ENCODE peak calls at places on chromosomes 5 and 9, in eight cellular contexts. J is heart left ventricle; G is astrocyte of the spinal cord; Y is stimulated activated CD4-positive, alpha-beta T cell treated with anti-CD3 and anti-CD28 coated beads, Interleukin-1b, Interleukin-23, amount 100 ng/mL, for 24 hours; U is transverse colon; M is neuronal stem cell; L is GDM1; N is ovary. W is an unnamed sample.

GRCh38 chr5:135024956-135025729 is 8.9 kb downstream of the PITX1 start:
- DNase-seq in Y (no peak), G (no peak), J (peak), L (no peak), N (no peak), U (no peak), M (no peak), W (no peak)

GRCh38 chr9:103928452-103928851 is 165.7 kb upstream of the SMC2 start:
- DNase-seq in G (no peak), N (no peak), J (no peak), U (no peak), Y (no peak), L (no peak), M (no peak), W (no peak)

GRCh38 chr9:124008855-124009834 is 2.4 kb upstream of the LHX2 start:
- DNase-seq in G (no peak), Y (no peak), N (no peak), J (no peak), M (peak), U (no peak), L (no peak), W (no peak)

GRCh38 chr5:152218694-152219093 is 186.4 kb downstream of the NMUR2 start:
- DNase-seq in N (no peak), M (no peak), U (no peak), Y (no peak), L (no peak), G (no peak), J (no peak), W (no peak)

GRCh38 chr5:38551020-38552017 is 5.1 kb downstream of the LIFR start:
- DNase-seq in J (no peak), N (no peak), U (no peak), L (no peak), M (no peak), Y (no peak), G (peak), W (peak)

GRCh38 chr5:121968910-121969607 is 7.3 kb downstream of the SRFBP1 start:
- DNase-seq in L (no peak), Y (no peak), U (no peak), G (peak), J (no peak), N (no peak), M (no peak), W (peak)

GRCh38 chr5:173056783-173057061 is 570 bp downstream of the CREBRF start:
- DNase-seq in Y (peak), L (no peak), N (no peak), J (peak), G (no peak), U (no peak), M (no peak), W (no peak)

GRCh38 chr5:79628276-79628675 is 16.0 kb downstream of the TENT2 start:
- DNase-seq in J (no peak), U (no peak), N (no peak), G (no peak), L (no peak), M (no peak), Y (no peak), W (no peak)

GRCh38 chr9:128719919-128720605 is 3.9 kb downstream of the ZDHHC12 start:
- DNase-seq in N (no peak), G (no peak), L (no peak), Y (no peak), M (no peak), J (peak), U (no peak), W (no peak)

GRCh38 chr9:17837931-17838330 is 259.1 kb downstream of the SH3GL2 start:
- DNase-seq in G (no peak), M (no peak), J (no peak), U (no peak), Y (no peak), L (no peak), N (no peak), W (no peak)

GRCh38 chr5:15702102-15702501 is 202.1 kb downstream of the FBXL7 start:
- DNase-seq in L (no peak), J (no peak), Y (no peak), N (no peak), G (peak), M (no peak), U (no peak), W (no peak)

GRCh38 chr9:104927912-104928740 is at the start of gene ABCA1:
- DNase-seq in N (peak), U (peak), J (peak), L (peak), M (peak), G (peak), Y (peak), W (peak)

GRCh38 chr5:108669493-108669892 is 78.2 kb upstream of the FER start:
- DNase-seq in Y (no peak), G (no peak), U (no peak), J (no peak), N (no peak), M (no peak), L (no peak), W (no peak)

GRCh38 chr9:128615571-128615970 is 41.1 kb downstream of the DYNC2I2 start:
- DNase-seq in M (no peak), L (no peak), J (no peak), G (no peak), Y (no peak), U (no peak), N (no peak), W (no peak)

W was measured in fibroblast of the conjunctiva.